ENCODE peak calls at places on chromosomes 4 and X, in five cellular contexts. S is right atrium auricular region, G is posterior vena cava, T is heart left ventricle, C is fibroblast of the aortic adventitia. F is an unnamed sample.

GRCh38 chr4:110005461-110006056 is 92.9 kb downstream of the EGF start:
- DNase-seq in S (no peak), C (peak; percentile 84), G (no peak), T (no peak), F (no peak)

GRCh38 chr4:76687730-76688441 is 210.1 kb downstream of the SOWAHB start:
- DNase-seq in C (no peak), G (no peak), S (no peak), T (no peak), F (no peak)

GRCh38 chr4:15893967-15894366 is 44.6 kb downstream of the FGFBP1 start:
- DNase-seq in S (no peak), C (peak; percentile 91), T (no peak), G (no peak), F (peak; percentile 34)

GRCh38 chr4:169723207-169723606 is 34.5 kb downstream of the HPF1 start:
- DNase-seq in S (no peak), G (no peak), T (no peak), C (no peak), F (no peak)

GRCh38 chr4:54958236-54958635 is 167.2 kb downstream of the KDR start:
- DNase-seq in T (no peak), S (no peak), G (no peak), C (no peak), F (peak; percentile 21)

GRCh38 chr4:101205878-101206277 is 141.4 kb downstream of the PPP3CA start:
- DNase-seq in G (no peak), C (peak; percentile 47), T (no peak), S (no peak), F (no peak)

GRCh38 chrX:15233416-15234015 is 36.4 kb downstream of the ASB9 start:
- DNase-seq in T (no peak), G (no peak), C (no peak), S (no peak), F (no peak)

GRCh38 chr4:3031357-3032064 is 42.8 kb downstream of the HTT-AS start:
- DNase-seq in G (peak; percentile 46), T (no peak), C (no peak), S (no peak), F (peak; percentile 64)